ENCODE peak calls at places on chromosomes 3 and 15, in seven cellular contexts. M is SK-N-SH, U is IMR-90, N is endothelial cell of umbilical vein, V is fibroblast of lung, R is colonic mucosa, K is endodermal cell. O is an unnamed sample.
A peak's percentile ranks its signal among the peaks of the same experiment; 100 is the strongest.

GRCh38 chr3:153749070-153749610 is 372.1 kb upstream of the ARHGEF26 start:
- DNase-seq in M (no peak), U (no peak), N (peak; percentile 43), V (peak; percentile 23), R (peak; percentile 60), K (no peak), O (no peak)

GRCh38 chr15:62440310-62440709 is 275.2 kb upstream of the C2CD4B start:
- DNase-seq in M (no peak), U (no peak), N (no peak), V (no peak), R (no peak), K (no peak), O (no peak)

GRCh38 chr3:11727207-11727606 is 83.5 kb upstream of the VGLL4 start:
- DNase-seq in M (no peak), U (peak; percentile 13), N (no peak), V (peak; percentile 13), R (no peak), K (no peak), O (no peak)

GRCh38 chr3:140180603-140181002 is 245.6 kb downstream of the CLSTN2 start:
- DNase-seq in M (peak; percentile 25), U (no peak), N (no peak), V (no peak), R (no peak), K (no peak), O (peak; percentile 64)

GRCh38 chr15:90859234-90860131 is 8.9 kb upstream of the FURIN start:
- DNase-seq in M (no peak), U (no peak), N (no peak), V (no peak), R (no peak), K (peak; percentile 84), O (no peak)

GRCh38 chr15:88701561-88702095 is 62.8 kb downstream of the ISG20 start:
- DNase-seq in M (no peak), U (no peak), N (no peak), V (no peak), R (no peak), K (peak; percentile 84), O (no peak)

GRCh38 chr15:78103406-78104118 is 11.2 kb downstream of the SH2D7 start:
- DNase-seq in M (no peak), U (no peak), N (no peak), V (no peak), R (no peak), K (no peak), O (no peak)

GRCh38 chr3:14170569-14171159 is 7.7 kb downstream of the XPC start:
- DNase-seq in M (no peak), U (peak; percentile 90), N (peak; percentile 37), V (peak; percentile 50), R (no peak), K (no peak), O (peak; percentile 54)

GRCh38 chr3:151445283-151446001 is 15.4 kb downstream of the IGSF10 start:
- DNase-seq in M (no peak), U (peak; percentile 61), N (no peak), V (peak; percentile 90), R (no peak), K (no peak), O (peak; percentile 85)

GRCh38 chr3:169659096-169659521 is 4.4 kb downstream of the MECOM start:
- DNase-seq in M (peak; percentile 31), U (no peak), N (no peak), V (peak; percentile 43), R (no peak), K (peak; percentile 77), O (no peak)

GRCh38 chr3:63228087-63228486 is 50.0 kb upstream of the SYNPR start:
- DNase-seq in M (no peak), U (no peak), N (no peak), V (no peak), R (no peak), K (peak; percentile 46), O (no peak)

GRCh38 chr15:64187396-64188191 is 24.8 kb upstream of the PPIB start:
- DNase-seq in M (no peak), U (no peak), N (peak; percentile 27), V (no peak), R (no peak), K (no peak), O (peak; percentile 87)

GRCh38 chr15:39172380-39173281 is 408.2 kb upstream of the THBS1 start:
- DNase-seq in M (no peak), U (peak; percentile 79), N (peak; percentile 50), V (peak; percentile 73), R (no peak), K (no peak), O (peak; percentile 93)

GRCh38 chr3:19885468-19885867 is 48.5 kb downstream of the EFHB start:
- DNase-seq in M (peak; percentile 26), U (peak; percentile 41), N (peak; percentile 47), V (peak; percentile 60), R (no peak), K (no peak), O (peak; percentile 13)

GRCh38 chr3:189981668-189982067 is 139.0 kb downstream of the P3H2 start:
- DNase-seq in M (no peak), U (peak; percentile 89), N (peak; percentile 42), V (peak; percentile 94), R (no peak), K (no peak), O (peak; percentile 65)

GRCh38 chr3:49324768-49325167 is 15.1 kb downstream of the USP4 start:
- DNase-seq in M (no peak), U (no peak), N (no peak), V (no peak), R (no peak), K (no peak), O (no peak)

GRCh38 chr3:122052968-122053367 is 2.2 kb upstream of the CD86 start:
- DNase-seq in M (no peak), U (no peak), N (no peak), V (no peak), R (no peak), K (no peak), O (no peak)

GRCh38 chr3:13292371-13292770 is 127.8 kb downstream of the NUP210 start:
- DNase-seq in M (no peak), U (no peak), N (no peak), V (no peak), R (no peak), K (no peak), O (no peak)

GRCh38 chr3:72887723-72888545 is at the start of gene GXYLT2:
- DNase-seq in M (peak; percentile 89), U (peak; percentile 71), N (peak; percentile 34), V (peak; percentile 80), R (peak; percentile 76), K (peak; percentile 91), O (peak; percentile 64)

GRCh38 chr15:42102646-42103235 is 8.4 kb upstream of the PLA2G4D start:
- DNase-seq in M (no peak), U (peak; percentile 49), N (peak; percentile 28), V (peak; percentile 48), R (peak; percentile 17), K (no peak), O (peak; percentile 69)

DNA sequence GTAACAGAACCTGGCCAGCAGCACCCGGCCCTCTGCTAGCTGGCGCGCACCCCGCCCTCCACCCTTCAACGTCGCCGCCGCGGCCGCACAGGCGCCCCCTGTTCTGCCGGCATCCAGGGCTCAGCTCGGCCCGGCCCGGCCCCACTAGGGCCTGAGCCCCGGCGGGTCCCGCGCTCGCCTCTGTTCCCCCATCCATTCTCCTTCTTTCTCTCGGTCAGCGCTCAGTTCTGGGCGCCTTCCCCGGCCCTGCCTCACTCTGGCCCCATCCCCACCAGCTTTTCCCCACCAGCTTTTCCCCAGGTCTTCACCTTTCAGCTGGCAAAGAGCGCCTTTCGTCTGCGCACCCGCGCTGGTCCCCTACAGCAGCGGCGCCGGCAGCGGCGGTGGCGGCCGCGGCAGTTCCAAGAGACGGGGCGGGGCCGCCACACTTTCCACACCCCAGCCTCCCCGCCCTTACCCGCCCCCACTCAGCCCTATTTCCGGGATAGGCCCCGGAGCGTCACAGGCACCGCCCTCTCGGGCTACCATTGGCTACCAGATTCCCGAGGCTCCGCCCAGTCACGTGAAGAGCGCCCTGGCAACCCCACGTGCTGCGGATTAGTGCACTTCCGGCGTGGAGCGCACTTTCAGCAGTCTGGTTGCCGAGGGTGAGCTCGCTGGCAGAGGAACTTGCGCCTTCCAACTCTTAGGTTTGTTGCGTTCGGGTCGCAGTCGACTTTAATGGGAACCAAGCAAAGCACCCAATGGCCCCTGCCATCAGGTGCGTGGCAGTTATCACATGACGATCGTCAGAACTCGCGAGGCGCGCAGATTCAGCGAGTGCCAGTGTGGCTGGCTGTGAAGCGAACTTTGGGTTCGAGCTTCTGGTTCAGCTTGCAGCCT is at the start of gene EIF5A2:
- DNase-seq in M (peak; percentile 99), U (peak; percentile 93), N (peak; percentile 92), V (peak; percentile 95), R (peak; percentile 96), K (peak; percentile 98), O (peak; percentile 89)
- H3K9ac ChIP-seq in M (peak within 1 kb of the TSS; percentile 77), U (peak within 1 kb of the TSS; percentile 91), N (peak within 1 kb of the TSS; percentile 68), V (peak within 1 kb of the TSS; percentile 89), R (peak within 1 kb of the TSS; percentile 57), K (peak within 1 kb of the TSS; percentile 27), O (peak within 1 kb of the TSS; percentile 63)

GRCh38 chr3:127254001-127254400 is 33.8 kb downstream of the PRR20G start:
- DNase-seq in M (no peak), U (no peak), N (no peak), V (no peak), R (no peak), K (no peak), O (no peak)

GRCh38 chr3:127253491-127253890 is 34.4 kb downstream of the PRR20G start:
- DNase-seq in M (no peak), U (no peak), N (no peak), V (no peak), R (no peak), K (no peak), O (no peak)

GRCh38 chr3:127252446-127252845 is 35.4 kb downstream of the PRR20G start:
- DNase-seq in M (no peak), U (no peak), N (no peak), V (no peak), R (no peak), K (no peak), O (no peak)

GRCh38 chr3:127247292-127247691 is 40.6 kb downstream of the PRR20G start:
- DNase-seq in M (no peak), U (no peak), N (no peak), V (no peak), R (no peak), K (no peak), O (no peak)

GRCh38 chr3:127250032-127250431 is 37.8 kb downstream of the PRR20G start:
- DNase-seq in M (no peak), U (no peak), N (no peak), V (no peak), R (no peak), K (no peak), O (no peak)
- H3K9me3 ChIP-seq in M (peaks cover 5% of the 10 kb centered on the region), U (peaks cover 1% of the 10 kb centered on the region), N (no peaks in the 10 kb centered on the region), V (no peaks in the 10 kb centered on the region), R (no peaks in the 10 kb centered on the region), K (peaks cover 53% of the 10 kb centered on the region), O (peaks cover 6% of the 10 kb centered on the region)

DNA sequence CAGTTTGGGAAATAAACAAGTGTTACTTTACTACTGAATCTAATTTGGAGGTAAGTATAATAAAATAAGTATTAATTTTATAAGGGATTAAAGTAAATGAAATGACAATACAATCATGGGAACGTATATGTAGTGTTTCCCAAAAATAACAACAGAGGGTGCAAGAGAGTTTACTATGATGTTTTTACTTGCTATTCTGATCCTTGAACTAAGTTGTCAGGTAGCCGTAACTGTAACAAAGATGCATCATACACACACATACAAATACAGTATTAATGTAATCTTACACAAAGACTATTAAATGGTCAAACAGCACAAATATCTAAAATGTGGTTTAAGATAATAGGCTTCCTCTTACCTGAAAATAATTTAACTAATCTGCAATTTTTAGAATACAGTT is 311.4 kb downstream of the TBC1D5 start:
- DNase-seq in M (peak; percentile 38), U (peak; percentile 53), N (peak; percentile 49), V (peak; percentile 67), R (no peak), K (no peak), O (peak; percentile 23)
- H3K9ac ChIP-seq in M (no peak overlapping the region), U (no peak overlapping the region), N (no peak overlapping the region), V (no peak overlapping the region), R (no peak overlapping the region), K (no peak overlapping the region), O (no peak overlapping the region)

GRCh38 chr15:86327230-86327865 is 247.7 kb downstream of the AGBL1 start:
- DNase-seq in M (no peak), U (no peak), N (no peak), V (no peak), R (no peak), K (no peak), O (peak; percentile 64)
- H3K9me3 ChIP-seq in M (peaks cover 7% of the 10 kb centered on the region), U (peaks cover 27% of the 10 kb centered on the region), N (peaks cover 13% of the 10 kb centered on the region), V (no peaks in the 10 kb centered on the region), R (no peaks in the 10 kb centered on the region), K (peaks cover 8% of the 10 kb centered on the region), O (peaks cover 27% of the 10 kb centered on the region)

O was measured in mammary epithelial cell.